ENCODE peak calls at places on chromosomes 16 and 17, in ten cellular contexts. J is sigmoid colon, G is H1, L is breast epithelium, B is HCT116, V is SK-N-SH, P is stomach, F is transverse colon, Y is prostate gland, K is vagina. N is an unnamed sample. For H3K27me3 and H3K4me1, the result is how much of the 10 kb centered on the place peaks cover.

GRCh38 chr16:57556941-57557541 is 14.6 kb downstream of the ADGRG5 start:
- DNase-seq in J (no peak), G (no peak), L (peak), B (no peak), V (no peak), P (no peak), F (no peak), Y (no peak), K (no peak), N (no peak)

GRCh38 chr17:63842173-63842539 is 329 bp downstream of the SMARCD2 start:
- DNase-seq in J (peak), G (peak), L (no peak), B (no peak), V (no peak), P (peak), F (no peak), Y (peak), K (no peak), N (no peak)

GRCh38 chr17:41799366-41799765 is 12.4 kb downstream of the P3H4 start:
- DNase-seq in J (no peak), G (no peak), L (no peak), B (no peak), V (no peak), P (no peak), F (no peak), Y (no peak), K (no peak), N (no peak)

GRCh38 chr16:29770250-29770929 is 7.7 kb upstream of the ZG16 start:
- DNase-seq in J (no peak), G (no peak), L (no peak), B (no peak), V (no peak), P (no peak), F (no peak), Y (no peak), K (no peak), N (no peak)

GRCh38 chr16:53153130-53153529 is 98.3 kb downstream of the CHD9 start:
- DNase-seq in J (no peak), G (no peak), L (no peak), B (no peak), V (no peak), P (no peak), F (no peak), Y (no peak), K (no peak), N (no peak)

GRCh38 chr16:67191995-67192681 is at the start of gene E2F4:
- DNase-seq in J (peak), G (peak), L (peak), B (peak), V (peak), P (peak), F (peak), Y (peak), K (no peak), N (peak)

GRCh38 chr16:81457326-81458133 is 12.9 kb downstream of the CMIP start:
- DNase-seq in J (no peak), G (no peak), L (no peak), B (peak), V (no peak), P (no peak), F (no peak), Y (no peak), K (no peak), N (no peak)

GRCh38 chr16:56625943-56626654 is 518 bp downstream of the MT1E start:
- DNase-seq in J (peak), G (no peak), L (no peak), B (no peak), V (no peak), P (no peak), F (peak), Y (no peak), K (no peak), N (no peak)

GRCh38 chr17:31068291-31068690 is 26.5 kb upstream of the NF1 start:
- DNase-seq in J (no peak), G (peak), L (no peak), B (peak), V (peak), P (peak), F (peak), Y (no peak), K (no peak), N (peak)

GRCh38 chr17:2564876-2565275 is 28.6 kb upstream of the PAFAH1B1 start:
- DNase-seq in J (no peak), G (no peak), L (no peak), B (peak), V (no peak), P (peak), F (peak), Y (peak), K (no peak), N (peak)

GRCh38 chr16:54928421-54929089 is 2.1 kb upstream of the IRX5 start:
- DNase-seq in J (no peak), G (peak), L (peak), B (no peak), V (peak), P (peak), F (no peak), Y (peak), K (no peak), N (peak)

GRCh38 chr16:8063151-8063550 is 527.2 kb downstream of the TMEM114 start:
- DNase-seq in J (no peak), G (no peak), L (no peak), B (no peak), V (no peak), P (no peak), F (no peak), Y (no peak), K (no peak), N (no peak)

GRCh38 chr16:569445-570254 is at the start of gene PIGQ:
- DNase-seq in J (peak), G (peak), L (peak), B (no peak), V (peak), P (peak), F (peak), Y (peak), K (no peak), N (peak)

GRCh38 chr16:50568187-50568830 is 20.1 kb downstream of the NKD1 start:
- DNase-seq in J (no peak), G (no peak), L (no peak), B (no peak), V (no peak), P (no peak), F (no peak), Y (no peak), K (no peak), N (no peak)

GRCh38 chr16:85999778-86000177 is 100.8 kb downstream of the IRF8 start:
- DNase-seq in J (peak), G (no peak), L (no peak), B (no peak), V (no peak), P (no peak), F (no peak), Y (no peak), K (no peak), N (no peak)

GRCh38 chr16:12819126-12820117 is 15.7 kb upstream of the CPPED1 start:
- DNase-seq in J (peak), G (peak), L (peak), B (peak), V (peak), P (peak), F (peak), Y (peak), K (no peak), N (no peak)

GRCh38 chr16:68338326-68339119 is 27.7 kb downstream of the PRMT7 start:
- DNase-seq in J (no peak), G (no peak), L (no peak), B (no peak), V (no peak), P (no peak), F (no peak), Y (no peak), K (no peak), N (no peak)

GRCh38 chr16:53740933-53741531 is 37.1 kb downstream of the FTO start:
- DNase-seq in J (no peak), G (no peak), L (no peak), B (no peak), V (no peak), P (no peak), F (no peak), Y (no peak), K (no peak), N (no peak)

GRCh38 chr17:2366747-2367494 is 29.6 kb downstream of the SGSM2 start:
- DNase-seq in J (no peak), G (peak), L (no peak), B (no peak), V (no peak), P (no peak), F (no peak), Y (no peak), K (no peak), N (no peak)

GRCh38 chr16:11670171-11671131 is 2.2 kb downstream of the SNN start:
- DNase-seq in J (no peak), G (no peak), L (no peak), B (no peak), V (no peak), P (no peak), F (no peak), Y (no peak), K (no peak), N (peak)

GRCh38 chr16:75309899-75310430 is 58.5 kb upstream of the BCAR1 start:
- DNase-seq in J (no peak), G (no peak), L (no peak), B (no peak), V (no peak), P (no peak), F (peak), Y (no peak), K (no peak), N (no peak)

GRCh38 chr16:10617662-10618420 is 37.4 kb upstream of the EMP2 start:
- DNase-seq in J (no peak), G (no peak), L (no peak), B (no peak), V (no peak), P (no peak), F (no peak), Y (no peak), K (no peak), N (no peak)

GRCh38 chr17:44263360-44263902 is 4.5 kb downstream of the SLC4A1 start:
- DNase-seq in J (no peak), G (no peak), L (no peak), B (no peak), V (no peak), P (no peak), F (no peak), Y (no peak), K (no peak), N (no peak)
- TF ChIP-seq POLR2AphosphoS5 in J (no peak), G (no peak), L (no peak), B (no peak), V (no peak), P (no peak), F (no peak), Y (no peak), K (no peak), N (no peak)

DNA sequence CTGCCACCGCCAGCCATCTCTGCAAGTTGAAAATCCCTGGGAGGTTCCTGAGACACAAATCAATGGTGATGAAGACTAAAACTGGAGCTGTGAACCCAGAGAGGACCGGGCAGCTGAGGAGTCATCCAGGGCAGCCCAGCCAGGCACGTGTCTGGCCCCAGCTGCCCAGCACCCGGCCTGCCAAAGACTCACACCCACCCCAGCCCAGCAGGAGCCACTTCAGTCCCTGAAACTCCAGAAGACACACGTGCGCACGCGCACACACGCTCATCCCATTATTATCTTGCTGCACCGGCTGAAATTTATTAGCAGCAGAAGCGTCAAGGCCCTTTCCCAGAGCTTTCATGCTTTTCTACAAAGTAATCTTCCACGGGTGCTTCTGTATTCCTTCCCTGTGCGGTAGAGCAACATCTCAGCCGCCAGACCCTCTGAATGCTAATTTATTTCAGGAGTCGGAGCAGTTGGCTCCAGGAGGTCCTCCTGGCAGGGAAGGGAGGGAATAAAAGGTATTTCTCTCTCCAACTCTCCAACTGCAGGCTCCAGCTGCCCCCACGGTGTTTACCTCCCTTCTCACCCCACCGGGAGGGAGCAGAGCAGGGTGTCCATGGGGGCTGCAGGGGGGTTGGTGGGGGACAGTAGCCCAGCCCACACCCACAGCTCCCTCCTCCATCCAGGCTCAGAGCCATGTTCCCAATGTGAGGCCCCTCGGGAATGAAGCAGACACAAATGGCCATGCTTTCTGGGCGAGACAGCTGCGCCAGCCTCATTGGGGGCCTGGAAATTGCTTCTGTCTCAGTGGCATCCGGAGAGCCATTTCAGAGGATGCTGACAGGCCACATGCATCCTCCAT is 59.9 kb upstream of the RBFOX3 start:
- DNase-seq in J (peak), G (no peak), L (peak), B (no peak), V (no peak), P (no peak), F (no peak), Y (no peak), K (no peak), N (no peak)
- H3K27me3 ChIP-seq in J (under half), G (under half), L (under half), B (under half), V (under half), P (under half), F (under half), Y (under half), K (under half), N (under half)

DNA sequence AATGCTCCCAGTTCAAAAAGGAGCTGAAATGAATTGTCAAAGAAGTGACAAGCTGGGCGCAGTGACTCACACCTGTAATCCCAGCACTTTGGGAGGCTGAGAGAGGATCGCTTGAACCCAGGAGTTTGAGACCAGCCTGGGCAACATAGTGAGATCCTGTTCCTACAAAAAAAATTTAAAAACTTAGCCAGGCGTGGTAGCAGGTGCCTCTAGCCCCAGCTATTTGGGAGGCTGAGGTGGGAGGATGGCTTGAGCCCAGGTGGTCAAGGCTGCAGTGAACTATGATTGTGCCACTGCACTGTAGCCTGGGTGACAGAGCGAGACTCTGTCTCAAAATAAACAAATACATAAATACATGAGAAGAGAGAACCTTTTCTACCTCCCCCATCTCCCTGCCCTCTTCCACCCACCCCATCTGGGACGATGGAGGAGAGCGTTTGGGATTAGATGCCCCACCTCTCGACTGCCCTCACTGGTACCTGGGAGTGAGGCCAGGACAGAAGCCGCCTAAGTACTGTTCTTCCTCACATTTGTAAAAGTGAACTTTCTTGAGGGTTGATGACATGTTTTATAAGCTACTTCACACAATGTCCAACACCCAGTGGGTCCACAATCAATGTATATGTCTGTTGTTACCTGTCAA is 2.4 kb downstream of the IL4R start:
- DNase-seq in J (peak), G (no peak), L (no peak), B (no peak), V (no peak), P (no peak), F (no peak), Y (no peak), K (no peak), N (no peak)
- H3K4me1 ChIP-seq in J (half or more), G (under half), L (under half), B (under half), V (under half), P (half or more), F (half or more), Y (under half), K (half or more), N (half or more)

GRCh38 chr16:70573451-70574121 is 50.0 kb downstream of the SF3B3 start:
- DNase-seq in J (peak), G (no peak), L (no peak), B (no peak), V (no peak), P (no peak), F (no peak), Y (peak), K (no peak), N (peak)
- TF ChIP-seq POLR2AphosphoS5 in J (peak), G (peak), L (peak), B (no peak), V (no peak), P (peak), F (peak), Y (peak), K (peak), N (peak)

GRCh38 chr17:82213251-82214011 is 789 bp upstream of the CCDC57 start:
- DNase-seq in J (peak), G (peak), L (no peak), B (no peak), V (peak), P (no peak), F (peak), Y (no peak), K (no peak), N (peak)

GRCh38 chr17:82215095-82215971 is 2.7 kb upstream of the CCDC57 start:
- DNase-seq in J (peak), G (no peak), L (no peak), B (no peak), V (peak), P (no peak), F (no peak), Y (no peak), K (no peak), N (peak)

GRCh38 chr17:82215972-82216300 is 3.3 kb upstream of the CCDC57 start:
- DNase-seq in J (no peak), G (no peak), L (no peak), B (no peak), V (peak), P (no peak), F (no peak), Y (no peak), K (no peak), N (no peak)

GRCh38 chr17:82214012-82214628 is 1.5 kb upstream of the CCDC57 start:
- DNase-seq in J (no peak), G (no peak), L (no peak), B (no peak), V (peak), P (no peak), F (no peak), Y (no peak), K (no peak), N (no peak)

DNA sequence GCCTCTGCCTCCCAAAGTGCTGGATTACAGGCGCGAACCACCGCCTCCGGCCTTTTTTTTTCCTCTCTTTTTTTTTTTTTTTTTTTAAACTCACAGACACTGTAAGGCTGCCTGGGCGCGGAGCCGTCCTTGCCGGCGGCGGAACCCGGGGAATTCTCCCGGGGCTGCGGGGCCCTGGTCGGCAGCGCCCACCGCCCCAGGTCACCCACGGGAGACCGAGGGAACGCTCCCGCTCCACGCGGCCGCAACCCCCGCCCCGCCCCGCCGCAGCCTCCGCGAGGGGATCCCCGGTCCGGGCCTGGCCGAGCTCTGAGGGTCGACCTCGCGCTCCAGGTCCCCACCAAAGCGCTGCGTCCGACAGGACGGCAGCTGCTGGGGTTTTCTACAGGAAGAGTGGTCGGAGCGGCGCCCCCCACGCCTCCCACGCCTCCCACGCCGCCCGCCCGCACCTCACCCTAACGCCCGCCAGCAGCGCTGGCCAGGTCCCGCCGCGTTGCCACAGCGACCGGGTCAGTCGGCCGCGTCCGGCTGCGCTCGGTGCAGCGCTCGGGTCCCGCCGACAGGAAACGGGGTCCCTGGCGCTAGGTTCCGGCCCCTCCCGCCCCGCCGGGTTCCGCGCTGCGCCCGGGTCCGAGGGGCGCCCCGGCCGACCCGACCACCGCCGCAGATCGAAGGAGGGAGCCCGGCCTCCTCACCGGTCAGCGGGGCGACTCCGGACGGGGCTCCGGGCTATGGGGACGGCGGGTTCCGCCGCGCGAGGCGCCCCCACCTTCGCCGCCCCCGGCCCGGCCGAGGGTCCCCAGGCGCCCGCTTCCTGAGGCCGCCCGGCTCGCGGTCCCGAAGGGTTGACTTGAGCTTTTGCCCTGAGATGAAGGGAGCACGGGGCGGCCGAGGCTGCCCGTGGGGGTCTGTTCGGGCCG is at the start of gene CCDC57:
- DNase-seq in J (peak), G (peak), L (peak), B (no peak), V (peak), P (peak), F (peak), Y (peak), K (no peak), N (peak)
- H3K27me3 ChIP-seq in J (under half), G (under half), L (under half), B (under half), V (under half), P (under half), F (under half), Y (under half), K (under half), N (under half)

N was measured in upper lobe of left lung.